ENCODE peak calls at places on chromosomes 16 and 17, in eight cellular contexts. Z, D, B, V, N, Q, F and M are unnamed samples.

GRCh38 chr17:58960068-58960467 is 146.6 kb downstream of the TRIM37 start:
- DNase-seq in Z (no peak), D (no peak), B (peak; percentile 58), V (no peak), N (no peak), Q (no peak), F (peak; percentile 21), M (no peak)

GRCh38 chr17:42361781-42362186 is 26.5 kb downstream of the STAT3 start:
- DNase-seq in Z (no peak), D (no peak), B (peak; percentile 41), V (no peak), N (no peak), Q (peak; percentile 61), F (no peak), M (no peak)

GRCh38 chr16:48076455-48077012 is 79.3 kb downstream of the ABCC12 start:
- DNase-seq in Z (no peak), D (no peak), B (peak; percentile 35), V (no peak), N (no peak), Q (no peak), F (no peak), M (no peak)

GRCh38 chr16:35185366-35186044 is 1726.1 kb downstream of the TP53TG3F start:
- DNase-seq in Z (no peak), D (no peak), B (no peak), V (no peak), N (no peak), Q (no peak), F (no peak), M (no peak)

GRCh38 chr17:46192211-46192483 is 1.1 kb downstream of the KANSL1 start:
- DNase-seq in Z (no peak), D (no peak), B (no peak), V (no peak), N (no peak), Q (no peak), F (no peak), M (no peak)

GRCh38 chr17:46875849-46876352 is 24.5 kb downstream of the WNT9B start:
- DNase-seq in Z (no peak), D (no peak), B (no peak), V (no peak), N (no peak), Q (no peak), F (no peak), M (no peak)

GRCh38 chr17:78263063-78263735 is 31.8 kb downstream of the TMEM235 start:
- DNase-seq in Z (peak; percentile 57), D (no peak), B (no peak), V (no peak), N (no peak), Q (no peak), F (no peak), M (no peak)

GRCh38 chr16:85514601-85515318 is 98.4 kb upstream of the GSE1 start:
- DNase-seq in Z (peak; percentile 57), D (no peak), B (peak; percentile 96), V (no peak), N (no peak), Q (no peak), F (peak; percentile 86), M (peak; percentile 97)

GRCh38 chr17:40442392-40443195 is 656 bp upstream of the IGFBP4 start:
- DNase-seq in Z (peak; percentile 69), D (no peak), B (peak; percentile 26), V (peak; percentile 14), N (no peak), Q (no peak), F (no peak), M (no peak)

GRCh38 chr16:4684030-4684715 is 9.2 kb upstream of the NUDT16L1 start:
- DNase-seq in Z (no peak), D (no peak), B (no peak), V (no peak), N (no peak), Q (no peak), F (no peak), M (no peak)

GRCh38 chr17:18859256-18859655 is 1.3 kb downstream of the PRPSAP2 start:
- DNase-seq in Z (no peak), D (no peak), B (no peak), V (no peak), N (no peak), Q (no peak), F (no peak), M (no peak)